ENCODE peak calls at places on chromosomes 5 and 9, in six cellular contexts. U, G, K, R, F and P are unnamed samples.

GRCh38 chr9:135220601-135221575 is 133.4 kb downstream of the OLFM1 start:
- DNase-seq in U (no peak), G (no peak), K (no peak), R (no peak), F (no peak), P (no peak)

GRCh38 chr5:128409401-128409800 is 128.6 kb downstream of the FBN2 start:
- DNase-seq in U (no peak), G (no peak), K (no peak), R (no peak), F (no peak), P (no peak)

GRCh38 chr5:1888541-1889251 is 6.0 kb upstream of the IRX4 start:
- DNase-seq in U (no peak), G (no peak), K (no peak), R (no peak), F (no peak), P (no peak)

GRCh38 chr5:172451771-172452197 is 2.5 kb downstream of the SH3PXD2B start:
- DNase-seq in U (no peak), G (no peak), K (peak), R (no peak), F (no peak), P (peak)

GRCh38 chr5:71533142-71533541 is 54.0 kb upstream of the MCCC2 start:
- DNase-seq in U (no peak), G (no peak), K (peak), R (no peak), F (no peak), P (no peak)

GRCh38 chr9:16063241-16063591 is 510.4 kb downstream of the CCDC171 start:
- DNase-seq in U (no peak), G (no peak), K (no peak), R (no peak), F (no peak), P (no peak)

GRCh38 chr9:113222482-113222841 is 1.1 kb downstream of the SLC31A1 start:
- DNase-seq in U (no peak), G (no peak), K (peak), R (no peak), F (peak), P (peak)

GRCh38 chr5:69206528-69207190 is 17.3 kb downstream of the CENPH start:
- DNase-seq in U (no peak), G (no peak), K (no peak), R (no peak), F (no peak), P (no peak)

GRCh38 chr9:96483733-96484240 is 33.8 kb downstream of the HABP4 start:
- DNase-seq in U (no peak), G (no peak), K (no peak), R (no peak), F (no peak), P (no peak)

GRCh38 chr9:38360880-38361836 is 31.3 kb upstream of the ALDH1B1 start:
- DNase-seq in U (no peak), G (no peak), K (no peak), R (no peak), F (no peak), P (no peak)